ENCODE peak calls at places on chromosomes 3 and 15, in seven cellular contexts. V, Q, K, Z, X, H and F are unnamed samples.

GRCh38 chr15:98807262-98807661 is 158.9 kb downstream of the IGF1R start:
- DNase-seq in K (no peak), H (no peak), Q (no peak), Z (no peak), V (no peak), X (peak; percentile 84), F (no peak)

GRCh38 chr3:15646924-15647511 is 45.5 kb downstream of the BTD start:
- DNase-seq in Q (no peak), K (no peak), V (no peak), Z (peak; percentile 87), X (peak; percentile 100), H (peak; percentile 38), F (no peak)

GRCh38 chr3:174957581-174958001 is 98.5 kb downstream of the NAALADL2 start:
- DNase-seq in Z (no peak), H (no peak), V (no peak), X (no peak), Q (no peak), K (no peak), F (no peak)

GRCh38 chr3:111761309-111761795 is 97.7 kb upstream of the PHLDB2 start:
- DNase-seq in K (no peak), X (peak; percentile 84), V (no peak), Q (no peak), Z (no peak), H (no peak), F (peak; percentile 44)

GRCh38 chr3:192054881-192055280 is 593.9 kb downstream of the PYDC2 start:
- DNase-seq in H (no peak), V (no peak), X (no peak), K (no peak), Z (peak; percentile 55), Q (no peak), F (no peak)

GRCh38 chr15:77546050-77546501 is 86.6 kb downstream of the LINGO1 start:
- DNase-seq in Q (peak; percentile 43), H (peak; percentile 73), X (no peak), V (no peak), Z (peak; percentile 69), K (no peak), F (no peak)

GRCh38 chr3:10707089-10707983 is 108.7 kb upstream of the SLC6A11 start:
- DNase-seq in Q (peak; percentile 59), V (peak; percentile 8), H (no peak), X (no peak), Z (peak; percentile 39), K (no peak), F (no peak)

GRCh38 chr3:21705769-21706168 is 45.2 kb downstream of the ZNF385D start:
- DNase-seq in K (no peak), H (no peak), V (no peak), X (peak; percentile 70), Q (no peak), Z (peak; percentile 8), F (no peak)

GRCh38 chr3:14598143-14598569 is 53.4 kb upstream of the CCDC174 start:
- DNase-seq in Z (peak; percentile 91), Q (no peak), X (no peak), H (peak; percentile 22), K (no peak), V (peak; percentile 73), F (no peak)

GRCh38 chr15:99413955-99414754 is 151.6 kb upstream of the MEF2A start:
- DNase-seq in K (no peak), Z (no peak), H (no peak), Q (peak; percentile 30), V (no peak), X (no peak), F (no peak)